ENCODE peak calls at places on chromosome 22, in four cellular contexts. W, R, K and D are unnamed samples.

GRCh38 chr22:27274770-27275449 is 526.6 kb downstream of the MN1 start:
- DNase-seq in W (no peak), R (no peak), K (no peak), D (no peak)

GRCh38 chr22:20456722-20457076 is 19.1 kb upstream of the SCARF2 start:
- DNase-seq in W (no peak), R (no peak), K (no peak), D (no peak)

GRCh38 chr22:36027960-36028645 is 521 bp downstream of the RBFOX2 start:
- DNase-seq in W (no peak), R (peak), K (no peak), D (no peak)

GRCh38 chr22:22684605-22685561 is 40.5 kb downstream of the GGTLC2 start:
- DNase-seq in W (no peak), R (no peak), K (peak), D (peak)

GRCh38 chr22:27405672-27406388 is 395.7 kb downstream of the MN1 start:
- DNase-seq in W (peak), R (peak), K (peak), D (peak)

GRCh38 chr22:19565921-19566598 is 41.9 kb upstream of the CLDN5 start:
- DNase-seq in W (no peak), R (no peak), K (no peak), D (no peak)

GRCh38 chr22:43827336-43827735 is 15.2 kb upstream of the EFCAB6 start:
- DNase-seq in W (no peak), R (no peak), K (no peak), D (no peak)

GRCh38 chr22:46946383-46946965 is 184.0 kb downstream of the TBC1D22A start:
- DNase-seq in W (no peak), R (no peak), K (no peak), D (no peak)

GRCh38 chr22:46461566-46462180 is 75.7 kb downstream of the CELSR1 start:
- DNase-seq in W (no peak), R (no peak), K (no peak), D (no peak)